ENCODE peak calls at places on chromosomes 11 and 22, in seven cellular contexts. W, B, D, F, G, S and R are unnamed samples.
A peak's percentile ranks its signal among the peaks of the same experiment; 100 is the strongest.

GRCh38 chr22:25774575-25775026 is 32.6 kb downstream of the MYO18B start:
- DNase-seq in W (no peak), B (no peak), D (no peak), F (no peak), G (peak; percentile 22), S (no peak), R (no peak)

GRCh38 chr11:114847599-114847998 is 169.3 kb downstream of the NXPE2 start:
- DNase-seq in W (no peak), B (no peak), D (no peak), F (no peak), G (no peak), S (peak; percentile 12), R (no peak)

GRCh38 chr11:130670200-130670599 is 221.8 kb downstream of the ADAMTS15 start:
- DNase-seq in W (no peak), B (no peak), D (no peak), F (no peak), G (no peak), S (no peak), R (no peak)

GRCh38 chr11:83285131-83285770 is 916 bp downstream of the CCDC90B start:
- DNase-seq in W (no peak), B (no peak), D (no peak), F (no peak), G (no peak), S (no peak), R (no peak)

GRCh38 chr11:57432714-57433163 is 5.8 kb upstream of the SLC43A3 start:
- DNase-seq in W (no peak), B (peak; percentile 20), D (no peak), F (no peak), G (no peak), S (no peak), R (no peak)

GRCh38 chr11:104995001-104995408 is 26.6 kb upstream of the CASP4 start:
- DNase-seq in W (no peak), B (no peak), D (no peak), F (no peak), G (no peak), S (peak; percentile 85), R (no peak)

GRCh38 chr22:40641269-40641668 is 4.8 kb upstream of the MRTFA start:
- DNase-seq in W (no peak), B (no peak), D (no peak), F (no peak), G (no peak), S (no peak), R (no peak)

GRCh38 chr22:48496987-48497650 is 1330.6 kb downstream of the BRD1 start:
- DNase-seq in W (peak; percentile 57), B (no peak), D (no peak), F (no peak), G (no peak), S (no peak), R (no peak)

GRCh38 chr22:38172016-38172431 is 9.6 kb downstream of the PLA2G6 start:
- DNase-seq in W (no peak), B (no peak), D (no peak), F (no peak), G (no peak), S (no peak), R (no peak)

GRCh38 chr11:114284021-114284420 is 12.2 kb upstream of the NNMT start:
- DNase-seq in W (no peak), B (no peak), D (no peak), F (no peak), G (no peak), S (no peak), R (no peak)

GRCh38 chr11:102534261-102534872 is 3.8 kb upstream of the MMP7 start:
- DNase-seq in W (no peak), B (no peak), D (no peak), F (no peak), G (no peak), S (no peak), R (no peak)